ENCODE peak calls at places on chromosomes 7 and 10, in six cellular contexts. X is neuronal stem cell, C is trophoblast cell, H is mesendoderm, O is IMR-90, Y is H1. S is an unnamed sample. For H3K36me3, the result is how much of the 10 kb centered on the place peaks cover.

GRCh38 chr7:36475371-36475770 is 85.7 kb downstream of the ANLN start:
- DNase-seq in C (peak), H (peak), O (no peak), Y (no peak), X (no peak), S (no peak)

GRCh38 chr7:38594931-38595330 is 36.2 kb downstream of the AMPH start:
- DNase-seq in Y (no peak), X (no peak), H (peak), O (no peak), C (no peak), S (no peak)

GRCh38 chr10:104260775-104261115 is 6.1 kb downstream of the GSTO1 start:
- DNase-seq in X (no peak), H (no peak), Y (no peak), C (peak), O (peak), S (peak)

GRCh38 chr10:117007080-117007479 is 2.1 kb upstream of the SHTN1 start:
- DNase-seq in H (no peak), X (no peak), O (peak), C (peak), Y (no peak), S (peak)

GRCh38 chr10:61286695-61287094 is 166.5 kb downstream of the TMEM26 start:
- DNase-seq in X (no peak), H (no peak), C (no peak), O (no peak), Y (no peak), S (no peak)

GRCh38 chr7:142323706-142324105 is 65.8 kb upstream of the PRSS58 start:
- DNase-seq in Y (peak), H (peak), X (peak), O (no peak), C (peak), S (no peak)

GRCh38 chr10:35340975-35341374 is 4.7 kb downstream of the CCNY start:
- DNase-seq in Y (no peak), H (no peak), X (no peak), O (peak), C (no peak), S (peak)

GRCh38 chr7:25495342-25495855 is 267.1 kb upstream of the NPVF start:
- DNase-seq in Y (no peak), C (no peak), O (no peak), H (peak), X (no peak), S (no peak)

GRCh38 chr10:84391326-84391725 is 62.9 kb downstream of the CCSER2 start:
- DNase-seq in C (no peak), Y (no peak), X (no peak), H (no peak), O (peak), S (no peak)

GRCh38 chr7:101542527-101543241 is 86.4 kb downstream of the MYL10 start:
- DNase-seq in H (peak), O (peak), X (peak), Y (peak), C (peak), S (peak)

GRCh38 chr7:114645451-114645850 is 230.8 kb downstream of the FOXP2 start:
- DNase-seq in X (no peak), C (no peak), Y (no peak), O (no peak), H (no peak), S (no peak)

GRCh38 chr10:121696854-121697253 is 98.6 kb upstream of the FGFR2 start:
- DNase-seq in C (peak), O (no peak), X (no peak), Y (peak), H (peak), S (peak)

GRCh38 chr10:100723769-100724530 is 21.4 kb upstream of the PAX2 start:
- DNase-seq in X (no peak), H (peak), C (no peak), O (no peak), Y (peak), S (no peak)

GRCh38 chr10:101782811-101783735 is at the start of gene NPM3:
- DNase-seq in H (peak), Y (peak), O (peak), C (peak), X (peak), S (peak)

GRCh38 chr7:155166108-155166507 is 96.0 kb downstream of the HTR5A start:
- DNase-seq in Y (no peak), O (no peak), C (no peak), H (no peak), X (no peak), S (no peak)

GRCh38 chr7:48760528-48761265 is 163.7 kb upstream of the CDC14C start:
- DNase-seq in H (no peak), X (no peak), O (no peak), C (no peak), Y (no peak), S (no peak)

GRCh38 chr10:126407831-126408230 is 19.6 kb upstream of the ADAM12 start:
- DNase-seq in C (no peak), X (no peak), H (no peak), Y (no peak), O (no peak), S (no peak)

GRCh38 chr7:30633223-30633622 is 38.5 kb downstream of the GARS1 start:
- DNase-seq in C (no peak), H (no peak), Y (no peak), X (no peak), O (no peak), S (no peak)

GRCh38 chr10:132536241-132536963 is 1.2 kb upstream of the INPP5A start:
- DNase-seq in X (no peak), C (no peak), Y (no peak), O (no peak), H (no peak), S (no peak)

GRCh38 chr7:20447021-20447420 is 116.3 kb downstream of the ITGB8 start:
- DNase-seq in Y (no peak), O (no peak), C (no peak), X (no peak), H (no peak), S (no peak)

GRCh38 chr7:73909051-73909941 is 48.3 kb downstream of the TMEM270 start:
- DNase-seq in C (no peak), X (no peak), H (no peak), Y (no peak), O (no peak), S (no peak)

GRCh38 chr10:33258951-33259350 is 75.5 kb downstream of the NRP1 start:
- DNase-seq in C (peak), O (peak), Y (no peak), H (peak), X (peak), S (peak)

GRCh38 chr7:2986561-2986960 is 57.1 kb downstream of the CARD11 start:
- DNase-seq in H (no peak), O (no peak), X (no peak), Y (no peak), C (no peak), S (no peak)

GRCh38 chr10:80194373-80195045 is 10.8 kb downstream of the ANXA11 start:
- DNase-seq in Y (no peak), H (peak), C (peak), X (no peak), O (no peak), S (no peak)

GRCh38 chr10:30074101-30074500 is 14.7 kb upstream of the JCAD start:
- DNase-seq in X (no peak), C (no peak), O (no peak), Y (no peak), H (no peak), S (no peak)

GRCh38 chr7:372939-373791 is 83.2 kb downstream of the FOXL3 start:
- DNase-seq in C (no peak), H (peak), X (no peak), Y (peak), O (no peak), S (no peak)

GRCh38 chr7:135710417-135711138 is 17.4 kb downstream of the SLC13A4 start:
- DNase-seq in C (peak), H (peak), O (no peak), X (no peak), Y (peak), S (no peak)

GRCh38 chr7:85508642-85509429 is 322.0 kb upstream of the SEMA3D start:
- DNase-seq in C (no peak), H (no peak), O (peak), Y (no peak), X (no peak), S (peak)

GRCh38 chr10:98168147-98168546 is 33.7 kb downstream of the R3HCC1L start:
- DNase-seq in O (no peak), X (no peak), H (peak), C (no peak), Y (no peak), S (no peak)

GRCh38 chr7:47427046-47427643 is 154.8 kb downstream of the TNS3 start:
- DNase-seq in X (no peak), O (no peak), H (no peak), Y (no peak), C (no peak), S (no peak)

GRCh38 chr7:6268909-6269306 is 3.5 kb downstream of the CYTH3 start:
- DNase-seq in O (no peak), X (no peak), Y (no peak), C (peak), H (no peak), S (no peak)

GRCh38 chr10:25023278-25023677 is 6.9 kb downstream of the THNSL1 start:
- DNase-seq in H (no peak), O (no peak), C (peak), X (no peak), Y (no peak), S (no peak)

GRCh38 chr10:48390933-48391845 is 84.7 kb downstream of the MAPK8 start:
- DNase-seq in O (peak), C (no peak), Y (no peak), X (no peak), H (no peak), S (peak)

GRCh38 chr7:521221-522070 is 1.8 kb upstream of the PDGFA start:
- DNase-seq in O (peak), Y (peak), C (peak), X (no peak), H (peak), S (peak)

GRCh38 chr7:111051832-111052231 is 39.1 kb upstream of the LRRN3 start:
- DNase-seq in Y (no peak), C (no peak), X (no peak), O (no peak), H (no peak), S (no peak)

GRCh38 chr10:8688881-8689280 is 634.4 kb downstream of the GATA3 start:
- DNase-seq in Y (no peak), C (peak), X (no peak), O (no peak), H (no peak), S (no peak)

DNA sequence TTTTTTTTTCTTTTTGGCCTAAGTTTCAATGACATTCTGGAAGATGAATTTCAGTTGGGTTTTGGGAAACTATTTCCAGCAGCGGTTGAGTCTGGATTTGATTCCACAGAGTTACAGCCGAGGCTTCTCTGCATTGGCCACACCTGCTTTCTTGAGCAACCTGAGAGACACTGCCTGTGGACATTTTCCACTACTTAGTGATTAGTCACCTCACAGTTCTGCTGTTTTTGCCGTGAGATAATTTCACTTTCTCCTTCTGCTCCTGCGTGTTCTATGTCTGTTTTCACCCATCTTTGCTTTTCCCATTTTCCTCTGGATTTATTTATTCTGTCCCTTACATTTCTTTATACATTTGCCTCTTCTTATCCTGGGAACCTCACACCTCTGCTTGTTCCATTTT is 243.0 kb downstream of the BICC1 start:
- DNase-seq in X (no peak), C (peak), O (peak), H (peak), Y (no peak), S (peak)
- H3K9ac ChIP-seq in X (no peak), C (no peak), O (peak), H (no peak), Y (no peak), S (peak)

GRCh38 chr10:111475720-111476119 is 398.9 kb downstream of the ADRA2A start:
- DNase-seq in O (no peak), Y (no peak), C (peak), X (no peak), H (no peak), S (peak)

GRCh38 chr10:111472445-111472844 is 395.6 kb downstream of the ADRA2A start:
- DNase-seq in C (no peak), Y (no peak), X (no peak), O (no peak), H (no peak), S (no peak)

GRCh38 chr10:111473361-111473760 is 396.5 kb downstream of the ADRA2A start:
- DNase-seq in Y (no peak), H (no peak), X (no peak), O (no peak), C (peak), S (no peak)
- H4K8ac ChIP-seq in Y (no peak), H (no peak), X (no peak), O (no peak), C (no peak), S (no peak)

DNA sequence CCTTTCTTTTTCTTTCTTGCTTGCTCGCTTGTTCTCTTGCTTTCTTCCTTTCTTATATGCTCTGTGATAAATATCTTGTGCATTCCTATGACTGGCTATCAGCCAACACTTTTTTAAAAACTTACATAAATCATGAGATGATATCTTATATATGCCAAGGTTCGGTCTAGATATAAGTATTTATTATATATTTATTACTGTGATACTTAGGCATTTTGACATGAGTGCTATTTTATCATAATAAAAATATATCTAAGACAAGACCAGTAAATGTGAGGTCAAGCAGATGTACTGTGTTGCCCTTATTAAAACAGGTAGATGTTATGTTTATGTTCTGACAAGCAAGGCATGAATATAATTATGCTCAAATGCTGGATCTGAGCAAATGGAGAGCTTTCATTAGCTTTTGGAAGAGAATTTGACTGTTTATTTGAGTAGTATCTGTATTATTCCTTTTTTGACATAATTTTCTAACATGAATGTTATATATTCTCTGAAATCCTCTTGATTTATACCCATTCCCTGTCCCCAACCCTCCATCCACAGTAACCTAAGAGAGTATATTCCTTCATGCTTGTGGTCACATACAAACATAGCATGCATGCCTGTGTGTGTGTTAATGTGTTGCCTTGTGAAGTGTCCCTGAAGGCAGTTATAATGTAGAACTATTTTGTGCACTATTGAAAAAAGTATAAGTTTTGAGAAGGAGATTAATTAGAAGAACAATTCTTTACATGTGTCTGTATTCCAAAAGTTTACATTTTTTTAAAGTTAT is 158.0 kb downstream of the HDAC9 start:
- DNase-seq in H (no peak), X (no peak), Y (no peak), O (no peak), C (no peak), S (peak)
- H3K36me3 ChIP-seq in H (under half), X (under half), Y (under half), O (under half), C (under half), S (under half)

DNA sequence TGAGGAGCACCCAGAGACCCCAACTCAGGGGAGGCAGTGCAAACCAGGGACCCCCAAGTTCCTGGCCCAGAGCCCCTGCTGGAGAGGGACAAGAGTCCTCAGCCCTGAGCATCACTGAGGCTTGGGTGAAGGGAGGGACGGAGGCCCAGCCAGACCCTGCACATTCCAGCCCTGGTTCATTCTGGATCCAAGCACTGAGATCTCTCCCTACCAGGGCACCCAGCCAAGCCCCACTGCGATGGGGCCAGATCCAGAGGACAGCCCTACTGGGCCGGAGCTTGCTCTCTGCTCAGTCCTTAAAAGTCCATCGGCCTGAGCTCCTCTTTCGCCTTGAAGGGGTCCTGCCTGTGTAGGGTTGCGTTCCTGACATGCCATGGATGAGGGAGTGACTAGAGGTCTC is 40.5 kb upstream of the RABGEF1 start:
- DNase-seq in X (no peak), C (no peak), Y (no peak), H (no peak), O (no peak), S (no peak)
- H3K9ac ChIP-seq in X (peak), C (no peak), Y (no peak), H (no peak), O (no peak), S (no peak)

GRCh38 chr10:95229724-95230627 is 35.9 kb downstream of the ACSM6 start:
- DNase-seq in C (peak), Y (peak), X (peak), H (peak), O (peak), S (peak)
- H4K8ac ChIP-seq in C (peak), Y (peak), X (no peak), H (peak), O (peak), S (peak)

GRCh38 chr10:5903563-5903962 is 13.5 kb downstream of the FBH1 start:
- DNase-seq in Y (no peak), O (no peak), X (no peak), C (no peak), H (no peak), S (no peak)
- H3K36me3 ChIP-seq in Y (under half), O (under half), X (under half), C (under half), H (under half), S (under half)

GRCh38 chr7:86760236-86760635 is 116.5 kb downstream of the GRM3 start:
- DNase-seq in O (no peak), C (no peak), X (no peak), Y (no peak), H (peak), S (no peak)
- H3K9ac ChIP-seq in O (no peak), C (no peak), X (no peak), Y (no peak), H (no peak), S (no peak)

GRCh38 chr10:131186547-131187253 is 124.8 kb downstream of the TCERG1L start:
- DNase-seq in O (no peak), Y (peak), X (no peak), C (no peak), H (no peak), S (no peak)
- H4K8ac ChIP-seq in O (no peak), Y (no peak), X (no peak), C (no peak), H (no peak), S (no peak)

DNA sequence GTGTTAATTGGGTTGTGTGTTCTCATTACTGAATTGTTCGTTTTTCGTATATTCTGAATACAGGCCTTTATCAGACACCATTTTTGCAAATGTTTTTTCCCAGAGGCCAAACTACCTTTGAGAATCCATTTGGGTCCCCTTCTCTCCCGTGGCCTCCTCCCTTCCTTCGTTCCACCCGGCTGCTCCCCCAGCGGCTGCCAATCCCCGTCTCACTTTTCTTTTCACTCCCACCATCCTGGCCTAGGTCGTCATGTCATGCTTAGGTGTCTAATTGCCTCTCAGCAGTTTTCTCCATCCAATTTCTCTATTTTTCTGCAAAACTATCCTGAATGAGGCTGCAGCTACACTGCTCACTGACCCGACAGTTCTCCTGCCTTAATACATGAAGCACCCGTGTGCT is 17.9 kb downstream of the PITRM1 start:
- DNase-seq in X (no peak), Y (no peak), H (no peak), O (no peak), C (no peak), S (no peak)
- H3K36me3 ChIP-seq in X (half or more), Y (under half), H (under half), O (half or more), C (under half), S (half or more)